ENCODE peak calls at places on chromosomes 5 and 9, in four cellular contexts. Y, O, Q and I are unnamed samples.
A peak's percentile ranks its signal among the peaks of the same experiment; 100 is the strongest.

GRCh38 chr9:24497671-24498070 is 48.0 kb downstream of the IZUMO3 start:
- DNase-seq in O (no peak), Y (no peak), Q (no peak), I (no peak)

GRCh38 chr5:19125956-19126713 is 861.9 kb downstream of the CDH18 start:
- DNase-seq in Y (no peak), Q (no peak), O (no peak), I (no peak)

GRCh38 chr5:135053278-135053677 is 19.2 kb upstream of the PITX1 start:
- DNase-seq in Y (no peak), O (no peak), Q (peak; percentile 38), I (no peak)

GRCh38 chr5:61450880-61451279 is 118.8 kb downstream of the ZSWIM6 start:
- DNase-seq in Q (no peak), O (peak; percentile 70), Y (peak; percentile 66), I (peak; percentile 68)

GRCh38 chr9:126275386-126276001 is 51.1 kb upstream of the MVB12B start:
- DNase-seq in O (no peak), Y (no peak), Q (no peak), I (no peak)

GRCh38 chr5:171155621-171156020 is 153.4 kb upstream of the TLX3 start:
- DNase-seq in Y (no peak), Q (no peak), O (no peak), I (no peak)

GRCh38 chr9:22100626-22101025 is 91.5 kb upstream of the CDKN2B start:
- DNase-seq in Q (no peak), Y (no peak), O (no peak), I (no peak)

GRCh38 chr5:90518666-90519065 is 10.7 kb downstream of the LYSMD3 start:
- DNase-seq in Q (no peak), Y (peak; percentile 91), O (peak; percentile 20), I (no peak)

GRCh38 chr5:172878585-172879433 is 44.8 kb downstream of the ERGIC1 start:
- DNase-seq in O (no peak), Q (peak; percentile 89), Y (no peak), I (no peak)

GRCh38 chr9:84485539-84485938 is 145.0 kb upstream of the SLC28A3 start:
- DNase-seq in Y (no peak), O (no peak), Q (no peak), I (no peak)

GRCh38 chr9:16145196-16145950 is 592.5 kb downstream of the CCDC171 start:
- DNase-seq in Y (no peak), Q (no peak), O (no peak), I (no peak)

GRCh38 chr5:62284946-62285891 is 20.8 kb upstream of the KIF2A start:
- DNase-seq in O (no peak), Q (no peak), Y (no peak), I (no peak)